ENCODE peak calls at places on chromosomes 12 and 14, in five cellular contexts. One of them, this sample, is unnamed.

GRCh38 chr14:75884198-75884611 is 97.6 kb downstream of the TGFB3 start:
- DNase-seq in left colon: no peak
- DNase-seq in activated T-cell treated with anti-CD3 and anti-CD28 coated beads for 1 hour: no peak
- DNase-seq in EL: peak
- DNase-seq in GM12865: no peak
- DNase-seq in this sample: peak

GRCh38 chr14:90509403-90509802 is 112.6 kb downstream of the CALM1 start:
- DNase-seq in activated T-cell treated with anti-CD3 and anti-CD28 coated beads for 1 hour: no peak
- DNase-seq in left colon: no peak
- DNase-seq in EL: no peak
- DNase-seq in GM12865: no peak
- DNase-seq in this sample: no peak

GRCh38 chr14:28779416-28779941 is 12.9 kb downstream of the FOXG1 start:
- DNase-seq in activated T-cell treated with anti-CD3 and anti-CD28 coated beads for 1 hour: no peak
- DNase-seq in GM12865: no peak
- DNase-seq in left colon: no peak
- DNase-seq in EL: no peak
- DNase-seq in this sample: no peak

GRCh38 chr14:100401031-100401692 is 78.0 kb downstream of the SLC25A47 start:
- DNase-seq in GM12865: no peak
- DNase-seq in activated T-cell treated with anti-CD3 and anti-CD28 coated beads for 1 hour: no peak
- DNase-seq in left colon: no peak
- DNase-seq in EL: no peak
- DNase-seq in this sample: no peak

GRCh38 chr12:8677362-8677761 is 14.7 kb upstream of the MFAP5 start:
- DNase-seq in left colon: no peak
- DNase-seq in EL: no peak
- DNase-seq in activated T-cell treated with anti-CD3 and anti-CD28 coated beads for 1 hour: no peak
- DNase-seq in GM12865: no peak
- DNase-seq in this sample: no peak

GRCh38 chr12:6765634-6766581 is at the start of gene PTMS:
- DNase-seq in activated T-cell treated with anti-CD3 and anti-CD28 coated beads for 1 hour: no peak
- DNase-seq in left colon: peak
- DNase-seq in GM12865: peak
- DNase-seq in EL: peak
- DNase-seq in this sample: peak

GRCh38 chr14:30983858-30984257 is 41.6 kb upstream of the AP4S1 start:
- DNase-seq in left colon: no peak
- DNase-seq in EL: no peak
- DNase-seq in GM12865: no peak
- DNase-seq in activated T-cell treated with anti-CD3 and anti-CD28 coated beads for 1 hour: no peak
- DNase-seq in this sample: no peak

GRCh38 chr14:57182760-57183503 is 85.8 kb downstream of the EXOC5 start:
- DNase-seq in GM12865: peak
- DNase-seq in left colon: no peak
- DNase-seq in EL: peak
- DNase-seq in activated T-cell treated with anti-CD3 and anti-CD28 coated beads for 1 hour: no peak
- DNase-seq in this sample: peak

GRCh38 chr14:74834682-74835392 is 41.1 kb downstream of the PROX2 start:
- DNase-seq in EL: peak
- DNase-seq in left colon: no peak
- DNase-seq in activated T-cell treated with anti-CD3 and anti-CD28 coated beads for 1 hour: no peak
- DNase-seq in GM12865: no peak
- DNase-seq in this sample: peak

GRCh38 chr12:25741917-25742316 is 188.8 kb upstream of the LMNTD1 start:
- DNase-seq in EL: no peak
- DNase-seq in left colon: no peak
- DNase-seq in GM12865: no peak
- DNase-seq in activated T-cell treated with anti-CD3 and anti-CD28 coated beads for 1 hour: no peak
- DNase-seq in this sample: no peak

GRCh38 chr14:56322531-56322930 is 204.3 kb downstream of the PELI2 start:
- DNase-seq in left colon: no peak
- DNase-seq in EL: no peak
- DNase-seq in activated T-cell treated with anti-CD3 and anti-CD28 coated beads for 1 hour: no peak
- DNase-seq in GM12865: no peak
- DNase-seq in this sample: no peak

GRCh38 chr14:52021971-52022600 is 32.7 kb downstream of the RTRAF start:
- DNase-seq in GM12865: peak
- DNase-seq in activated T-cell treated with anti-CD3 and anti-CD28 coated beads for 1 hour: no peak
- DNase-seq in left colon: no peak
- DNase-seq in EL: no peak
- DNase-seq in this sample: peak

GRCh38 chr14:93892923-93893549 is 34.1 kb upstream of the FAM181A start:
- DNase-seq in left colon: peak
- DNase-seq in activated T-cell treated with anti-CD3 and anti-CD28 coated beads for 1 hour: peak
- DNase-seq in GM12865: peak
- DNase-seq in EL: peak
- DNase-seq in this sample: peak

GRCh38 chr14:95903616-95904107 is 27.0 kb downstream of the TUNAR start:
- DNase-seq in activated T-cell treated with anti-CD3 and anti-CD28 coated beads for 1 hour: no peak
- DNase-seq in EL: no peak
- DNase-seq in left colon: no peak
- DNase-seq in GM12865: no peak
- DNase-seq in this sample: no peak

GRCh38 chr12:29428630-29429029 is 47.7 kb upstream of the ERGIC2 start:
- DNase-seq in GM12865: peak
- DNase-seq in left colon: no peak
- DNase-seq in activated T-cell treated with anti-CD3 and anti-CD28 coated beads for 1 hour: no peak
- DNase-seq in EL: peak
- DNase-seq in this sample: peak

GRCh38 chr14:76306131-76306530 is 69.8 kb upstream of the ESRRB start:
- DNase-seq in GM12865: no peak
- DNase-seq in activated T-cell treated with anti-CD3 and anti-CD28 coated beads for 1 hour: no peak
- DNase-seq in EL: no peak
- DNase-seq in left colon: no peak
- DNase-seq in this sample: no peak

GRCh38 chr14:92990456-92991430 is 67.8 kb downstream of the CHGA start:
- DNase-seq in left colon: no peak
- DNase-seq in GM12865: no peak
- DNase-seq in EL: no peak
- DNase-seq in activated T-cell treated with anti-CD3 and anti-CD28 coated beads for 1 hour: no peak
- DNase-seq in this sample: no peak

GRCh38 chr12:62466018-62466595 is 519 bp upstream of the MON2 start:
- DNase-seq in left colon: peak
- DNase-seq in GM12865: peak
- DNase-seq in EL: peak
- DNase-seq in activated T-cell treated with anti-CD3 and anti-CD28 coated beads for 1 hour: peak
- DNase-seq in this sample: peak

GRCh38 chr12:29066061-29066588 is 83.0 kb upstream of the FAR2 start:
- DNase-seq in activated T-cell treated with anti-CD3 and anti-CD28 coated beads for 1 hour: no peak
- DNase-seq in left colon: no peak
- DNase-seq in GM12865: peak
- DNase-seq in EL: peak
- DNase-seq in this sample: peak

GRCh38 chr14:76091036-76091435 is 60.7 kb upstream of the GPATCH2L start:
- DNase-seq in EL: peak
- DNase-seq in activated T-cell treated with anti-CD3 and anti-CD28 coated beads for 1 hour: no peak
- DNase-seq in GM12865: no peak
- DNase-seq in left colon: no peak
- DNase-seq in this sample: peak

GRCh38 chr14:65015391-65015790 is 28.7 kb downstream of the FNTB start:
- DNase-seq in EL: no peak
- DNase-seq in left colon: no peak
- DNase-seq in activated T-cell treated with anti-CD3 and anti-CD28 coated beads for 1 hour: no peak
- DNase-seq in GM12865: no peak
- DNase-seq in this sample: no peak

GRCh38 chr14:101464310-101464983 is 96.8 kb upstream of the DIO3 start:
- DNase-seq in EL: no peak
- DNase-seq in GM12865: no peak
- DNase-seq in left colon: no peak
- DNase-seq in activated T-cell treated with anti-CD3 and anti-CD28 coated beads for 1 hour: no peak
- DNase-seq in this sample: no peak

GRCh38 chr14:51396222-51396815 is 156.3 kb downstream of the TMX1 start:
- DNase-seq in GM12865: no peak
- DNase-seq in EL: peak
- DNase-seq in activated T-cell treated with anti-CD3 and anti-CD28 coated beads for 1 hour: no peak
- DNase-seq in left colon: no peak
- DNase-seq in this sample: peak

GRCh38 chr12:206746-207440 is 7.1 kb downstream of the SLC6A12 start:
- DNase-seq in GM12865: no peak
- DNase-seq in activated T-cell treated with anti-CD3 and anti-CD28 coated beads for 1 hour: no peak
- DNase-seq in left colon: no peak
- DNase-seq in EL: no peak
- DNase-seq in this sample: no peak

This sample was measured in kidney tubule cell.